ENCODE peak calls at places on chromosomes 12 and 14, in five cellular contexts. M is AG04450, Q is fibroblast of lung, C is heart left ventricle, G is fibroblast of pulmonary artery. B is an unnamed sample.

GRCh38 chr14:87748558-87748957 is 244.4 kb downstream of the GALC start:
- DNase-seq in M (no peak), Q (no peak), C (no peak), G (no peak), B (no peak)

GRCh38 chr12:19792028-19792427 is 352.7 kb downstream of the AEBP2 start:
- DNase-seq in M (no peak), Q (no peak), C (no peak), G (no peak), B (no peak)

GRCh38 chr12:19801941-19802340 is 362.6 kb downstream of the AEBP2 start:
- DNase-seq in M (no peak), Q (peak; percentile 85), C (no peak), G (no peak), B (no peak)

GRCh38 chr12:47819902-47820630 is at the start of gene HDAC7:
- DNase-seq in M (no peak), Q (peak; percentile 87), C (peak; percentile 94), G (peak; percentile 94), B (no peak)

GRCh38 chr14:104080557-104081492 is 4.7 kb upstream of the ASPG start:
- DNase-seq in M (no peak), Q (no peak), C (no peak), G (no peak), B (no peak)

GRCh38 chr14:74404435-74404834 is 21.6 kb downstream of the SYNDIG1L start:
- DNase-seq in M (no peak), Q (no peak), C (no peak), G (no peak), B (no peak)

GRCh38 chr12:96989916-96990315 is 82.9 kb downstream of the NEDD1 start:
- DNase-seq in M (no peak), Q (peak; percentile 33), C (no peak), G (peak; percentile 10), B (peak; percentile 19)

GRCh38 chr14:69004731-69005431 is 25.8 kb upstream of the ACTN1 start:
- DNase-seq in M (no peak), Q (peak; percentile 66), C (no peak), G (peak; percentile 24), B (no peak)

GRCh38 chr12:96493101-96493500 is 3.7 kb downstream of the CFAP54 start:
- DNase-seq in M (no peak), Q (peak; percentile 60), C (no peak), G (peak; percentile 45), B (no peak)

GRCh38 chr12:32964981-32965585 is 68.5 kb upstream of the PKP2 start:
- DNase-seq in M (no peak), Q (no peak), C (no peak), G (no peak), B (no peak)

GRCh38 chr12:90456248-90456647 is 498.7 kb downstream of the CCER1 start:
- DNase-seq in M (no peak), Q (no peak), C (no peak), G (no peak), B (no peak)

GRCh38 chr12:107349008-107349747 is 255.8 kb upstream of the CRY1 start:
- DNase-seq in M (peak; percentile 71), Q (peak; percentile 96), C (no peak), G (peak; percentile 82), B (no peak)

GRCh38 chr12:94980577-94980976 is 22.9 kb downstream of the NDUFA12 start:
- DNase-seq in M (no peak), Q (peak; percentile 22), C (no peak), G (peak; percentile 42), B (no peak)

GRCh38 chr12:93706387-93706786 is 29.2 kb downstream of the CRADD start:
- DNase-seq in M (no peak), Q (peak; percentile 29), C (no peak), G (no peak), B (no peak)

GRCh38 chr12:54140958-54141388 is 47.8 kb downstream of the SMUG1 start:
- DNase-seq in M (no peak), Q (no peak), C (no peak), G (no peak), B (no peak)

GRCh38 chr12:94872671-94873367 is 130.7 kb downstream of the NDUFA12 start:
- DNase-seq in M (no peak), Q (no peak), C (no peak), G (no peak), B (no peak)

GRCh38 chr14:36091096-36091495 is 85.4 kb downstream of the PTCSC3 start:
- DNase-seq in M (peak; percentile 68), Q (peak; percentile 96), C (no peak), G (peak; percentile 4), B (no peak)

GRCh38 chr12:22299294-22299912 is 35.1 kb downstream of the ST8SIA1 start:
- DNase-seq in M (no peak), Q (no peak), C (no peak), G (no peak), B (no peak)

GRCh38 chr14:85596562-85596961 is 66.6 kb downstream of the FLRT2 start:
- DNase-seq in M (no peak), Q (no peak), C (no peak), G (no peak), B (no peak)

GRCh38 chr14:70812124-70812818 is 3.0 kb upstream of the MAP3K9 start:
- DNase-seq in M (no peak), Q (no peak), C (no peak), G (no peak), B (no peak)

GRCh38 chr14:95875831-95876768 is 532 bp upstream of the TUNAR start:
- DNase-seq in M (no peak), Q (no peak), C (no peak), G (no peak), B (no peak)

GRCh38 chr12:86572455-86572854 is 316.3 kb upstream of the MGAT4C start:
- DNase-seq in M (no peak), Q (no peak), C (no peak), G (no peak), B (no peak)

GRCh38 chr12:131223791-131224567 is 270.3 kb downstream of the ADGRD1 start:
- DNase-seq in M (no peak), Q (no peak), C (no peak), G (no peak), B (no peak)

GRCh38 chr12:3261782-3262359 is 184.7 kb downstream of the TSPAN9 start:
- DNase-seq in M (no peak), Q (no peak), C (no peak), G (peak; percentile 45), B (no peak)

GRCh38 chr14:78152246-78153068 is 17.7 kb upstream of the NRXN3 start:
- DNase-seq in M (no peak), Q (no peak), C (no peak), G (no peak), B (no peak)

GRCh38 chr12:65742481-65742971 is 81.8 kb upstream of the HMGA2 start:
- DNase-seq in M (no peak), Q (peak; percentile 51), C (no peak), G (peak; percentile 46), B (no peak)

GRCh38 chr14:60197629-60198318 is 32.6 kb upstream of the DHRS7 start:
- DNase-seq in M (no peak), Q (no peak), C (no peak), G (no peak), B (no peak)

GRCh38 chr12:77766224-77766623 is 64.5 kb upstream of the NAV3 start:
- DNase-seq in M (no peak), Q (no peak), C (no peak), G (peak; percentile 34), B (no peak)

DNA sequence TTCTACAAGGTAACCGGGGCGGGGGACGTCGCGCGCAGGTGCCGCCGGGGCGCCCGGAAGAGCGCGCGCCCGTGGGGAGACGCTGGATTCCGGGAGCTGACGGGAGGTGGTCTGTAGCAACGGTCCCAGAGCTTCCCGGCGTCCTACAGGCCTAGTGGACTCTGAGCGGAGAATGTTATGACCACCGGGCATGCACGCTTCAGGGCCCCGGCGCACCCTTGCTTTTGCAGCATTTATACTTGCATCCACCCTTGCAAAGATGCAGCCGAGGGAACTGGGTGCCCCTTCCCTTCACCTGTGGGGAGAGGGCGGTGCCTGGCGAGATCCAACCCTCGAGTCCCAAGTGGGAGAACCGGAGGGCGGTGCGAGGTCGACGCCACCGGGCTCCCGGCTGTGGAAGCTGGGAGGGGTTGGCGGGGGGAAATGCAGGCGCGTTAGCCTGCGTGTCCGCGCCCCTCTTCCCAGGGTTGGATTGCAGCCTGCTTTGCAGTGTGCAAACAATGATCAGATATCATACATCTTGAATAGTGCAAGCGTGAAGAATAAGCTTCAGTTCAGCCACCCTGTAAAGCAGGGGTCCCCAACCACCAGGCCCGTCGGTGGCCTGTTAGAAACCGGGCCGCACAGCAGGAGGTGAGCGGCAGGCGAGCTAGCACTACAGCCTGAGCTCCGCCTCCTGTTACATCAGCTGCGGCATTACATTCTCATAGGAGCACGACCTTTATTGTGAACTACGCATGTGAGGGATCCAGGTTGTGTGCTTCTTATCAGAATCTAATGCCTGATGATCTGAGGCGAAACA is 576 bp downstream of the ERP29 start:
- DNase-seq in M (no peak), Q (peak; percentile 74), C (peak; percentile 66), G (peak; percentile 82), B (peak; percentile 68)
- TF ChIP-seq CTCF in M (no peak), Q (no peak), C (no peak), G (no peak), B (no peak)

GRCh38 chr14:100147181-100147631 is 12.2 kb downstream of the DEGS2 start:
- DNase-seq in M (no peak), Q (no peak), C (no peak), G (no peak), B (no peak)
- H3K4me3 ChIP-seq in M (no peak overlapping the region), Q (no peak overlapping the region), C (no peak overlapping the region), G (no peak overlapping the region), B (no peak overlapping the region)

DNA sequence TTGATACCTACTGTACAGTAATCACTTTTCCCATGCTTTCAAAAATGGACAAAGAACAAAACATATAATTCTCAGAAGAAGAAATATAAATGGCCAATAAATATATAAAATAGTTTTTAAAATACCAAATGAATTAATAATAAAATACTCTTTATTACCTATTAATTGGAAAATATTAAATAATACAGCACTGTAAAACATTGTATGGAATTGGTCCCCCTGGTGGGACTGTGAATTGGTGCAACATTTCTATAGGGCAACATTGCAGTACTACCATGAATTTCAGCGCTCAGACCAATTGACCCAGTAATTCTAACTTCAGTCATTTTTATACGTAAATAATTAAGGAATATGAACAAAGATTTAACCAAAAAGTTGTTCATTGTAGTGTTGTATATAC is 162.6 kb downstream of the PELI2 start:
- DNase-seq in M (no peak), Q (no peak), C (no peak), G (no peak), B (no peak)
- TF ChIP-seq CTCF in M (peak; percentile 27), Q (peak; percentile 29), C (no peak), G (peak; percentile 26), B (no peak)

GRCh38 chr14:49692191-49692757 is 646 bp upstream of the KLHDC1 start:
- DNase-seq in M (no peak), Q (no peak), C (no peak), G (peak; percentile 5), B (no peak)

GRCh38 chr14:49687942-49688700 is at the start of gene POLE2:
- DNase-seq in M (no peak), Q (peak; percentile 67), C (peak; percentile 74), G (peak; percentile 67), B (no peak)

GRCh38 chr14:49686425-49686824 is 1.6 kb downstream of the POLE2 start:
- DNase-seq in M (no peak), Q (no peak), C (no peak), G (no peak), B (no peak)

GRCh38 chr14:49691031-49691430 is 1.9 kb upstream of the KLHDC1 start:
- DNase-seq in M (no peak), Q (no peak), C (no peak), G (no peak), B (no peak)

DNA sequence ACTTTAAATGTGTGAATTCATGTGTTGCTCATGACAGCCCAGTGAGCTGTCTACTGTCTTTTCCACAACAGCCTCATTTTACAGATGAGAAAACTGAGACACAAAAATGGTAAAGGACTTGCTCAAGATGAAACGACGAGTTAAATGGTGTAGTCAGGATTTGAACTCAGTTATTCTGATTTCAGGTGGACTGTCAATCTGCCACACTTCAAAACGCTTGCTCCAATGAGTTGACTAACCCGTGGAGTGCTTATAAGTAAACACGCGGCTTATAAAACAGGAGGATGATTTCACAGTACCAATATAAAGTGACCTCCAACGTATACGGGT is 652 bp upstream of the POLE2 start:
- DNase-seq in M (no peak), Q (no peak), C (no peak), G (peak; percentile 3), B (no peak)
- H3K4me3 ChIP-seq in M (no peak overlapping the region), Q (peak overlapping the region; percentile 78), C (no peak overlapping the region), G (no peak overlapping the region), B (no peak overlapping the region)

B was measured in GM12864.